ENCODE peak calls at places on chromosome 7, in six cellular contexts. D, F, Z, G, B and O are unnamed samples.

GRCh38 chr7:75869776-75870379 is 9.0 kb upstream of the RHBDD2 start:
- DNase-seq in D (no peak), F (no peak), Z (no peak), G (no peak), B (no peak), O (no peak)

GRCh38 chr7:9981950-9982349 is 991.7 kb upstream of the PHF14 start:
- DNase-seq in D (no peak), F (no peak), Z (no peak), G (no peak), B (no peak), O (no peak)

GRCh38 chr7:129122751-129123516 is 21.6 kb upstream of the TSPAN33 start:
- DNase-seq in D (no peak), F (no peak), Z (no peak), G (no peak), B (no peak), O (no peak)

GRCh38 chr7:99840136-99840869 is 12.5 kb downstream of the CYP3A43 start:
- DNase-seq in D (no peak), F (no peak), Z (no peak), G (no peak), B (no peak), O (no peak)

GRCh38 chr7:50733552-50733951 is 49.1 kb downstream of the GRB10 start:
- DNase-seq in D (no peak), F (no peak), Z (no peak), G (no peak), B (no peak), O (no peak)

GRCh38 chr7:85890244-85890811 is 703.5 kb upstream of the SEMA3D start:
- DNase-seq in D (peak; percentile 9), F (no peak), Z (no peak), G (no peak), B (peak; percentile 6), O (no peak)

GRCh38 chr7:40805361-40805760 is 670.6 kb downstream of the SUGCT start:
- DNase-seq in D (no peak), F (no peak), Z (no peak), G (no peak), B (no peak), O (no peak)

GRCh38 chr7:51847461-51848134 is 531.0 kb upstream of the COBL start:
- DNase-seq in D (peak; percentile 35), F (no peak), Z (no peak), G (no peak), B (peak; percentile 11), O (no peak)

GRCh38 chr7:138228764-138229163 is 152.5 kb downstream of the AKR1D1 start:
- DNase-seq in D (no peak), F (no peak), Z (no peak), G (no peak), B (no peak), O (no peak)

GRCh38 chr7:67590649-67591048 is 594.0 kb downstream of the TYW1 start:
- DNase-seq in D (no peak), F (no peak), Z (no peak), G (no peak), B (no peak), O (no peak)

GRCh38 chr7:28586736-28587135 is 174.4 kb downstream of the CREB5 start:
- DNase-seq in D (no peak), F (no peak), Z (no peak), G (no peak), B (no peak), O (no peak)

GRCh38 chr7:18356195-18356645 is 139.3 kb upstream of the HDAC9 start:
- DNase-seq in D (no peak), F (no peak), Z (no peak), G (no peak), B (peak; percentile 5), O (no peak)

GRCh38 chr7:32102432-32102851 is 32.2 kb upstream of the PDE1C start:
- DNase-seq in D (no peak), F (no peak), Z (no peak), G (peak; percentile 66), B (no peak), O (no peak)

GRCh38 chr7:5634107-5634950 is 147.1 kb downstream of the RNF216 start:
- DNase-seq in D (no peak), F (peak; percentile 78), Z (peak; percentile 89), G (peak; percentile 75), B (no peak), O (peak; percentile 74)

GRCh38 chr7:81175291-81175942 is 256.6 kb upstream of the SEMA3C start:
- DNase-seq in D (no peak), F (no peak), Z (no peak), G (no peak), B (no peak), O (no peak)

GRCh38 chr7:130365511-130366441 is 14.5 kb upstream of the CPA1 start:
- DNase-seq in D (peak; percentile 56), F (peak; percentile 71), Z (no peak), G (no peak), B (no peak), O (peak; percentile 81)

GRCh38 chr7:99504281-99504602 is 220 bp upstream of the ZKSCAN5 start:
- DNase-seq in D (peak; percentile 97), F (no peak), Z (no peak), G (no peak), B (no peak), O (no peak)

GRCh38 chr7:12256025-12256570 is 45.0 kb downstream of the TMEM106B start:
- DNase-seq in D (no peak), F (no peak), Z (no peak), G (no peak), B (no peak), O (no peak)

GRCh38 chr7:108846471-108846870 is 276.8 kb downstream of the DNAJB9 start:
- DNase-seq in D (no peak), F (no peak), Z (no peak), G (no peak), B (no peak), O (no peak)

GRCh38 chr7:55878701-55879100 is 8.6 kb upstream of the ZNF713 start:
- DNase-seq in D (no peak), F (no peak), Z (no peak), G (no peak), B (no peak), O (no peak)
- H3K27me3 ChIP-seq in D (no peaks in the 10 kb centered on the region), F (no peaks in the 10 kb centered on the region), Z (no peaks in the 10 kb centered on the region), G (no peaks in the 10 kb centered on the region), B (no peaks in the 10 kb centered on the region), O (no peaks in the 10 kb centered on the region)

GRCh38 chr7:2104716-2105115 is 128.0 kb downstream of the MAD1L1 start:
- DNase-seq in D (no peak), F (peak; percentile 82), Z (no peak), G (no peak), B (no peak), O (no peak)
- H3K4me3 ChIP-seq in D (no peak overlapping the region), F (no peak overlapping the region), Z (no peak overlapping the region), G (no peak overlapping the region), B (no peak overlapping the region), O (no peak overlapping the region)

GRCh38 chr7:1188720-1189294 is 28.8 kb upstream of the ZFAND2A start:
- DNase-seq in D (no peak), F (no peak), Z (no peak), G (no peak), B (no peak), O (no peak)
- H3K27me3 ChIP-seq in D (no peaks in the 10 kb centered on the region), F (peaks cover 10% of the 10 kb centered on the region), Z (no peaks in the 10 kb centered on the region), G (peaks cover 38% of the 10 kb centered on the region), B (no peaks in the 10 kb centered on the region), O (no peaks in the 10 kb centered on the region)

GRCh38 chr7:124930655-124931597 is 1.3 kb upstream of the POT1 start:
- DNase-seq in D (no peak), F (no peak), Z (peak; percentile 50), G (no peak), B (no peak), O (no peak)
- H3K4me3 ChIP-seq in D (no peak overlapping the region), F (no peak overlapping the region), Z (no peak overlapping the region), G (no peak overlapping the region), B (no peak overlapping the region), O (no peak overlapping the region)

GRCh38 chr7:147981072-147981813 is 609.3 kb upstream of the C7orf33 start:
- DNase-seq in D (no peak), F (no peak), Z (no peak), G (no peak), B (no peak), O (no peak)

GRCh38 chr7:147984265-147984664 is 606.3 kb upstream of the C7orf33 start:
- DNase-seq in D (no peak), F (no peak), Z (no peak), G (no peak), B (no peak), O (no peak)

GRCh38 chr7:147982307-147982706 is 608.3 kb upstream of the C7orf33 start:
- DNase-seq in D (no peak), F (no peak), Z (no peak), G (no peak), B (no peak), O (no peak)

DNA sequence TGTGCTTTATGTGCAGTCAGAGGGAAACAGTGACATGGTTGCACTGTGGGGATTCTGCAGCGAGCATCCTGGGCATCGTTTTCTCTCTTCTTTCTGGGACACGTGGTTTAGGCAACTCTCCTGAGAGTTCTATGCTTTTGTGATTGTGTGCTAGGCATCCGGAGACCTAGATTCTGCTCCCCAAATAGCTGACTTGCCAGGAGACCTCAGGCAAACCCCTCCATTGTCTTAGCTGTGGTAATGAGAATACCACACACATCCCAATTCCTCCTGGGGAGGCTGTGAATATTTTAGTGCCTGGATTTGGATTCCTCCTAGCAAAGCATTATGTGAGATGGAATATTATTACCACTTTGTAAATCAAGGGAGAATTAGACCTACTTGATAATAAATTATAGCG is 611.9 kb upstream of the C7orf33 start:
- DNase-seq in D (no peak), F (no peak), Z (no peak), G (no peak), B (no peak), O (no peak)
- H3K27me3 ChIP-seq in D (no peaks in the 10 kb centered on the region), F (no peaks in the 10 kb centered on the region), Z (no peaks in the 10 kb centered on the region), G (no peaks in the 10 kb centered on the region), B (no peaks in the 10 kb centered on the region), O (no peaks in the 10 kb centered on the region)

GRCh38 chr7:15174470-15174869 is 271.9 kb upstream of the DGKB start:
- DNase-seq in D (no peak), F (no peak), Z (no peak), G (no peak), B (no peak), O (no peak)

GRCh38 chr7:15178065-15178464 is 275.5 kb upstream of the DGKB start:
- DNase-seq in D (no peak), F (no peak), Z (no peak), G (no peak), B (no peak), O (no peak)

DNA sequence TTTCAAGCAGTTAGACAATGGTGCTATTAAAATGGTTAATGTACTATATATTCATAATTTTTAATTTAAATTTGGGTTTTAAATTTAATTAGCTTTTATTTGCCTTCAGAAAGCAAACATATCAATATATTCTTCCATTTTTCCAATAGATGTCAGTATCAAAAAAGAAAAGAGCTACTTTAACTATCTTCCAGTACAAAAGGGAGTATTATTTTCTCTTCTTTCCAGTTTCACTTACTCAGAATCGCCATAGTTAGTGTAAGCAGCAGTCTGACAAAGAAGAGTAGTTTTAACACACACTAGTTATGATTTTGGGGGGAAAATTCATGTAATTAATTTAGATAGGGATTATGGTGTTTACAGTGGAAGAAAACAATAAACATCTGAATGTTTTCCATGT is 272.6 kb upstream of the DGKB start:
- DNase-seq in D (no peak), F (no peak), Z (no peak), G (no peak), B (no peak), O (no peak)
- H3K4me3 ChIP-seq in D (no peak overlapping the region), F (no peak overlapping the region), Z (no peak overlapping the region), G (no peak overlapping the region), B (no peak overlapping the region), O (no peak overlapping the region)

GRCh38 chr7:23467281-23467680 is 3.0 kb downstream of the IGF2BP3 start:
- DNase-seq in D (no peak), F (no peak), Z (no peak), G (no peak), B (no peak), O (no peak)
- H3K27me3 ChIP-seq in D (no peaks in the 10 kb centered on the region), F (peaks cover 68% of the 10 kb centered on the region), Z (peaks cover 2% of the 10 kb centered on the region), G (peaks cover 100% of the 10 kb centered on the region), B (no peaks in the 10 kb centered on the region), O (peaks cover 90% of the 10 kb centered on the region)

GRCh38 chr7:30851651-30852359 is 59.8 kb upstream of the AQP1 start:
- DNase-seq in D (no peak), F (no peak), Z (peak; percentile 30), G (no peak), B (no peak), O (no peak)
- H3K4me3 ChIP-seq in D (no peak overlapping the region), F (no peak overlapping the region), Z (no peak overlapping the region), G (no peak overlapping the region), B (no peak overlapping the region), O (no peak overlapping the region)